ENCODE peak calls at places on chromosomes 6 and 20, in five cellular contexts. P, D, F, N and R are unnamed samples.

GRCh38 chr6:110357298-110357695 is 852 bp downstream of the METTL24 start:
- DNase-seq in F (no peak), P (no peak), N (no peak), D (no peak), R (no peak)

GRCh38 chr6:138795809-138796469 is at the start of gene ECT2L:
- DNase-seq in D (peak), F (peak), N (no peak), P (no peak), R (no peak)

GRCh38 chr6:128632131-128632530 is 111.7 kb upstream of the PTPRK start:
- DNase-seq in P (no peak), F (no peak), D (no peak), N (no peak), R (no peak)

GRCh38 chr20:47181056-47181862 is 175.2 kb downstream of the ZMYND8 start:
- DNase-seq in N (no peak), D (peak), P (no peak), F (no peak), R (peak)

GRCh38 chr20:62363920-62364851 is 2.9 kb downstream of the LAMA5 start:
- DNase-seq in F (peak), D (no peak), P (no peak), N (no peak), R (peak)

GRCh38 chr6:7727951-7728854 is 2.3 kb downstream of the BMP6 start:
- DNase-seq in F (peak), D (peak), P (no peak), N (no peak), R (peak)

GRCh38 chr6:111087871-111088667 is 766 bp downstream of the SLC16A10 start:
- DNase-seq in P (no peak), F (peak), D (peak), N (peak), R (peak)

GRCh38 chr6:154403803-154404202 is 47.2 kb upstream of the IPCEF1 start:
- DNase-seq in N (no peak), F (no peak), D (peak), P (no peak), R (peak)

GRCh38 chr6:47047479-47048411 is 5.6 kb upstream of the ADGRF1 start:
- DNase-seq in N (no peak), P (no peak), D (peak), F (no peak), R (peak)